ENCODE peak calls at places on chromosome X, in seven cellular contexts. T is HCT116, S is pancreas, Z is A549, I is left lung, U is upper lobe of left lung, P is heart left ventricle. O is an unnamed sample.

GRCh38 chrX:52262195-52262546 is 77.5 kb downstream of the MAGED4 start:
- ATAC-seq in T (no peak), S (peak; percentile 32), Z (peak; percentile 34), I (peak; percentile 13), U (peak; percentile 1), P (no peak), O (peak; percentile 6)

GRCh38 chrX:153470411-153471363 is at the start of gene HAUS7:
- ATAC-seq in T (peak; percentile 91), S (peak; percentile 92), Z (peak; percentile 90), I (peak; percentile 90), U (peak; percentile 92), P (peak; percentile 87), O (peak; percentile 91)

GRCh38 chrX:103157511-103158316 is 57.2 kb upstream of the BEX4 start:
- ATAC-seq in T (peak; percentile 42), S (peak; percentile 79), Z (peak; percentile 58), I (peak; percentile 71), U (no peak), P (no peak), O (no peak)

GRCh38 chrX:10110316-10110932 is 46.4 kb upstream of the CLCN4 start:
- ATAC-seq in T (no peak), S (no peak), Z (no peak), I (no peak), U (peak; percentile 41), P (no peak), O (no peak)

GRCh38 chrX:45818913-45819312 is 618.2 kb upstream of the DIPK2B start:
- ATAC-seq in T (no peak), S (no peak), Z (no peak), I (no peak), U (no peak), P (no peak), O (no peak)

GRCh38 chrX:16516473-16516872 is 133.5 kb upstream of the S100G start:
- ATAC-seq in T (no peak), S (no peak), Z (no peak), I (no peak), U (no peak), P (no peak), O (no peak)

GRCh38 chrX:2935364-2935748 is 6.2 kb upstream of the ARSD start:
- ATAC-seq in T (no peak), S (no peak), Z (no peak), I (peak; percentile 37), U (no peak), P (no peak), O (no peak)

GRCh38 chrX:24054182-24055042 is at the start of gene EIF2S3:
- ATAC-seq in T (peak; percentile 86), S (peak; percentile 98), Z (peak; percentile 94), I (peak; percentile 96), U (peak; percentile 98), P (peak; percentile 98), O (peak; percentile 98)

GRCh38 chrX:54909941-54910340 is 10.7 kb upstream of the TRO start:
- ATAC-seq in T (no peak), S (no peak), Z (no peak), I (no peak), U (no peak), P (no peak), O (no peak)

GRCh38 chrX:72122621-72123275 is 9.0 kb downstream of the RTL5 start:
- ATAC-seq in T (no peak), S (no peak), Z (no peak), I (no peak), U (no peak), P (no peak), O (no peak)

GRCh38 chrX:109777749-109778148 is 44.7 kb upstream of the ACSL4 start:
- ATAC-seq in T (no peak), S (no peak), Z (peak; percentile 33), I (no peak), U (no peak), P (no peak), O (no peak)

GRCh38 chrX:47514553-47515235 is 31.7 kb upstream of the ZNF41 start:
- ATAC-seq in T (no peak), S (no peak), Z (peak; percentile 43), I (no peak), U (no peak), P (no peak), O (no peak)

GRCh38 chrX:2521092-2521926 is 20.5 kb upstream of the DHRSX start:
- ATAC-seq in T (no peak), S (peak; percentile 76), Z (no peak), I (peak; percentile 78), U (no peak), P (peak; percentile 47), O (no peak)

GRCh38 chrX:74195605-74196004 is 108.4 kb upstream of the ZCCHC13 start:
- ATAC-seq in T (no peak), S (no peak), Z (no peak), I (no peak), U (peak; percentile 63), P (peak; percentile 89), O (no peak)

GRCh38 chrX:133045986-133046385 is 50.9 kb downstream of the USP26 start:
- ATAC-seq in T (peak; percentile 58), S (no peak), Z (peak; percentile 38), I (peak; percentile 64), U (no peak), P (no peak), O (no peak)

GRCh38 chrX:12245650-12246645 is 107.7 kb downstream of the FRMPD4 start:
- ATAC-seq in T (no peak), S (no peak), Z (peak; percentile 48), I (no peak), U (no peak), P (no peak), O (no peak)

GRCh38 chrX:14964500-14964899 is 91.3 kb downstream of the MOSPD2 start:
- ATAC-seq in T (peak; percentile 59), S (no peak), Z (peak; percentile 27), I (no peak), U (no peak), P (no peak), O (no peak)
- TF ChIP-seq CTCF in T (no peak), S (no peak), Z (no peak), I (no peak), U (no peak), P (no peak), O (no peak)

GRCh38 chrX:40383969-40384368 is 196.8 kb upstream of the ATP6AP2 start:
- ATAC-seq in T (no peak), S (no peak), Z (no peak), I (peak; percentile 42), U (no peak), P (no peak), O (no peak)
- H3K4me3 ChIP-seq in T (no peak overlapping the region), S (no peak overlapping the region), Z (no peak overlapping the region), I (no peak overlapping the region), U (no peak overlapping the region), P (no peak overlapping the region), O (no peak overlapping the region)

GRCh38 chrX:19019996-19020395 is 36.1 kb upstream of the PHKA2 start:
- ATAC-seq in T (no peak), S (no peak), Z (no peak), I (no peak), U (no peak), P (no peak), O (no peak)

GRCh38 chrX:19017271-19017670 is 33.4 kb upstream of the PHKA2 start:
- ATAC-seq in T (peak; percentile 77), S (no peak), Z (peak; percentile 93), I (peak; percentile 42), U (no peak), P (no peak), O (no peak)
- TF ChIP-seq CTCF in T (peak; percentile 65), S (peak; percentile 6), Z (peak; percentile 80), I (no peak), U (no peak), P (peak; percentile 28), O (no peak)

GRCh38 chrX:49071877-49072711 is 1.7 kb downstream of the PRAF2 start:
- ATAC-seq in T (no peak), S (peak; percentile 45), Z (no peak), I (peak; percentile 84), U (peak; percentile 84), P (peak; percentile 22), O (peak; percentile 77)

GRCh38 chrX:49070988-49071387 is 2.8 kb downstream of the PRAF2 start:
- ATAC-seq in T (no peak), S (no peak), Z (no peak), I (no peak), U (no peak), P (no peak), O (no peak)

GRCh38 chrX:49075347-49075746 is 1.5 kb upstream of the PRAF2 start:
- ATAC-seq in T (no peak), S (no peak), Z (no peak), I (no peak), U (no peak), P (no peak), O (no peak)

GRCh38 chrX:49073641-49074575 is at the start of gene PRAF2:
- ATAC-seq in T (peak; percentile 97), S (peak; percentile 94), Z (peak; percentile 97), I (peak; percentile 89), U (peak; percentile 91), P (peak; percentile 91), O (peak; percentile 92)

GRCh38 chrX:49072712-49073095 is 1.1 kb downstream of the PRAF2 start:
- ATAC-seq in T (no peak), S (no peak), Z (no peak), I (no peak), U (no peak), P (no peak), O (no peak)
- H3K4me3 ChIP-seq in T (peak overlapping the region; percentile 65), S (no peak overlapping the region), Z (peak overlapping the region; percentile 69), I (peak overlapping the region; percentile 58), U (peak overlapping the region; percentile 45), P (peak overlapping the region; percentile 14), O (peak overlapping the region; percentile 61)

GRCh38 chrX:106038625-106039024 is at the start of gene SERPINA7:
- ATAC-seq in T (no peak), S (peak; percentile 16), Z (no peak), I (no peak), U (no peak), P (no peak), O (no peak)

GRCh38 chrX:106037835-106038473 is 573 bp downstream of the SERPINA7 start:
- ATAC-seq in T (no peak), S (no peak), Z (no peak), I (no peak), U (no peak), P (no peak), O (no peak)

GRCh38 chrX:106039920-106040319 is 1.4 kb upstream of the SERPINA7 start:
- ATAC-seq in T (peak; percentile 80), S (peak; percentile 82), Z (no peak), I (peak; percentile 53), U (no peak), P (no peak), O (no peak)

GRCh38 chrX:106036716-106037115 is 1.8 kb downstream of the SERPINA7 start:
- ATAC-seq in T (no peak), S (no peak), Z (no peak), I (no peak), U (no peak), P (no peak), O (no peak)

GRCh38 chrX:106035064-106035463 is 3.5 kb downstream of the SERPINA7 start:
- ATAC-seq in T (peak; percentile 68), S (no peak), Z (no peak), I (no peak), U (no peak), P (no peak), O (no peak)
- TF ChIP-seq CTCF in T (peak; percentile 59), S (no peak), Z (no peak), I (no peak), U (no peak), P (no peak), O (no peak)

GRCh38 chrX:135050603-135051002 is 1.3 kb downstream of the RTL8A start:
- ATAC-seq in T (no peak), S (no peak), Z (no peak), I (no peak), U (no peak), P (no peak), O (no peak)
- H3K4me3 ChIP-seq in T (peak overlapping the region; percentile 61), S (peak overlapping the region; percentile 44), Z (peak overlapping the region; percentile 70), I (peak overlapping the region; percentile 56), U (no peak overlapping the region), P (no peak overlapping the region), O (no peak overlapping the region)